ENCODE peak calls at places on chromosomes 13 and 19, in seven cellular contexts. Y is colonic mucosa, K is AG04450, M is neuronal stem cell, E is BJ, W is fibroblast of mammary gland, I is GM23338. P is an unnamed sample.

GRCh38 chr13:51644649-51645048 is 60.4 kb downstream of the WDFY2 start:
- DNase-seq in Y (no peak), K (no peak), M (no peak), E (no peak), W (peak), I (no peak), P (no peak)

GRCh38 chr13:113736258-113736731 is 22.7 kb upstream of the TMEM255B start:
- DNase-seq in Y (peak), K (no peak), M (no peak), E (no peak), W (no peak), I (no peak), P (peak)

GRCh38 chr13:113650731-113651148 is 7.3 kb downstream of the ATP4B start:
- DNase-seq in Y (no peak), K (no peak), M (no peak), E (no peak), W (no peak), I (no peak), P (no peak)

GRCh38 chr13:26325876-26326275 is 71.9 kb downstream of the CDK8 start:
- DNase-seq in Y (no peak), K (no peak), M (no peak), E (no peak), W (peak), I (no peak), P (no peak)

GRCh38 chr13:47310376-47310775 is 413.5 kb upstream of the HTR2A start:
- DNase-seq in Y (no peak), K (no peak), M (no peak), E (no peak), W (no peak), I (no peak), P (no peak)

GRCh38 chr13:44364601-44365000 is 9.0 kb upstream of the SERP2 start:
- DNase-seq in Y (no peak), K (no peak), M (peak), E (peak), W (peak), I (no peak), P (peak)

GRCh38 chr19:3243851-3244700 is 19.6 kb downstream of the CELF5 start:
- DNase-seq in Y (peak), K (peak), M (peak), E (no peak), W (peak), I (peak), P (peak)

GRCh38 chr19:15315101-15315500 is 17.2 kb downstream of the BRD4 start:
- DNase-seq in Y (no peak), K (no peak), M (no peak), E (no peak), W (no peak), I (no peak), P (no peak)

GRCh38 chr19:45682908-45683307 is 8.8 kb downstream of the SNRPD2 start:
- DNase-seq in Y (no peak), K (no peak), M (no peak), E (no peak), W (no peak), I (no peak), P (no peak)

GRCh38 chr19:53237114-53237777 is 17.4 kb downstream of the ZNF677 start:
- DNase-seq in Y (no peak), K (no peak), M (no peak), E (no peak), W (no peak), I (no peak), P (no peak)

GRCh38 chr13:48975101-48975925 is at the start of gene FNDC3A:
- DNase-seq in Y (peak), K (peak), M (no peak), E (no peak), W (peak), I (peak), P (peak)

GRCh38 chr13:79771493-79771892 is 290.5 kb downstream of the NDFIP2 start:
- DNase-seq in Y (no peak), K (no peak), M (no peak), E (no peak), W (no peak), I (no peak), P (no peak)

GRCh38 chr13:113371061-113371460 is 7.1 kb upstream of the GRTP1 start:
- DNase-seq in Y (no peak), K (no peak), M (no peak), E (no peak), W (no peak), I (no peak), P (no peak)

GRCh38 chr13:51355217-51355616 is 15.7 kb downstream of the SERPINE3 start:
- DNase-seq in Y (no peak), K (no peak), M (no peak), E (no peak), W (no peak), I (no peak), P (no peak)

GRCh38 chr13:114339779-114340534 is 25.7 kb downstream of the CHAMP1 start:
- DNase-seq in Y (peak), K (no peak), M (no peak), E (no peak), W (peak), I (peak), P (peak)

GRCh38 chr19:33740811-33741396 is 55.8 kb upstream of the KCTD15 start:
- DNase-seq in Y (peak), K (no peak), M (peak), E (no peak), W (peak), I (peak), P (peak)

GRCh38 chr13:29924951-29925350 is 74.5 kb upstream of the UBL3 start:
- DNase-seq in Y (no peak), K (no peak), M (no peak), E (no peak), W (no peak), I (no peak), P (no peak)

GRCh38 chr19:57888494-57889231 is at the start of gene ZNF814:
- DNase-seq in Y (peak), K (peak), M (peak), E (peak), W (peak), I (peak), P (peak)

GRCh38 chr19:18342090-18342632 is 1.8 kb downstream of the PGPEP1 start:
- DNase-seq in Y (no peak), K (no peak), M (no peak), E (no peak), W (no peak), I (no peak), P (no peak)

GRCh38 chr13:107210216-107211010 is 642.5 kb upstream of the ARGLU1 start:
- DNase-seq in Y (no peak), K (no peak), M (no peak), E (peak), W (peak), I (no peak), P (no peak)

GRCh38 chr13:98664924-98665637 is 87.4 kb downstream of the SLC15A1 start:
- DNase-seq in Y (no peak), K (no peak), M (no peak), E (no peak), W (peak), I (no peak), P (peak)

GRCh38 chr13:86051134-86052103 is 252.2 kb upstream of the SLITRK6 start:
- DNase-seq in Y (no peak), K (no peak), M (no peak), E (no peak), W (no peak), I (peak), P (no peak)

DNA sequence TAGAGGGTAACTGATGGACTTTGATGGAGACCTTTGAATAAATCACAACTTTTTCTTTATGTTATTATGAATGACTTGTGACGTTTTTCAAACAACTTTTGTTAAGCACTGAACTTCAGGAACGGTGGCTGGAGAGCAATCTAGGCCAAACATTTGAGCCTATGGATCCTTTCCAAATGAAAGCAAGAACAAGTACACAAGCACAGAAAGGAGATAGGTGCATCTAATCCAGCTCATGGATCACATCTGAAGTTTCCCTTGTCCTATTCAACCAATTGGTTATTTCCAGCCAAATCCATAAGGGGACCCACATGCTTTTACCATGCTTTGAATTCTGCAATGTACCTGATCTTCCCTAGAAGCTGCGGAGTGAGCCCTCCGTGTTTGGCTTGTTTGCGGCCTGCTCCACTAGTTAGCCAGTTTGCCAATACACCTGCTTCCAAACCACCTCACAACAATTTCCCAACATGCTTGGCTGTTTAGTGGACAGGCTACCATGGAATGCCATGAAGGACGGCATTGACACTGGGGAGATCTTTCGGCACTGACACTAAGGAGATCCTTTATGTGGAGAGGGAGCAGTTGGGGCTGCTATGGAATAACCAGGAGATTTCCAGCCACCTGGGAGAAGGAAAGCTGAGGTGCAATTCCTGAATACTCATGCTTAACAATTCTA is 315.9 kb downstream of the DNAJC15 start:
- DNase-seq in Y (no peak), K (no peak), M (no peak), E (no peak), W (no peak), I (no peak), P (no peak)
- H3K4me3 ChIP-seq in Y (no peak), K (no peak), M (no peak), E (no peak), W (no peak), I (no peak), P (no peak)

GRCh38 chr13:111361873-111362648 is 41.6 kb downstream of the TEX29 start:
- DNase-seq in Y (no peak), K (no peak), M (no peak), E (no peak), W (no peak), I (no peak), P (no peak)
- H3K4me3 ChIP-seq in Y (no peak), K (no peak), M (no peak), E (no peak), W (no peak), I (no peak), P (no peak)

DNA sequence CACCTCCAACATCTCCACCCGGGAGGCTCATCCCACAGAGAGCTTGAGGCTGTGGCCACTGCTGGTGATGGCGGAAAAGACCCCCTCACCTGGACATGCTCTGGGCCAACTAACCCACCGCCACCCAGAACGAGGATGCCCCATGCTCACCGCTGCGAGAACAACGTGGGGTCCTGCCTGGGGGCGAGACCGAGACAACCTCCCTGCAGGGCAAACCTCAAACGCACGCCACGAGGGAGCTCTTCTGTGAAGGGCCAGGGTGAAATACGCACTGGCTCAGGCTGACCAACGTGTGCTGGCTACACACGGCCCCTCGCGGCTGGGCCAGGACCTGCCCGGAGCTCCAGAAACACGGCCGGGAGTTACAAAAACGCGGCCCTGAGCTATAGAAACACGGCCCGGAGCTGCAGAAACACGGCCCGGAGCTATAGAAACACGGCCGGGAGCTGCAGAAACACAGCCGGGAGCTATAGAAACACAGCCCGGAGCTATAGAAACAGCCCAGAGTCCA is 19.0 kb upstream of the PLPP2 start:
- DNase-seq in Y (no peak), K (peak), M (no peak), E (no peak), W (peak), I (peak), P (peak)
- H3K4me3 ChIP-seq in Y (no peak), K (peak), M (no peak), E (no peak), W (no peak), I (no peak), P (no peak)

GRCh38 chr19:12187625-12188024 is 24.7 kb downstream of the ZNF136 start:
- DNase-seq in Y (no peak), K (no peak), M (no peak), E (no peak), W (no peak), I (no peak), P (no peak)
- H3K4me3 ChIP-seq in Y (no peak), K (no peak), M (no peak), E (no peak), W (no peak), I (no peak), P (no peak)

GRCh38 chr19:16366433-16367268 is 42.0 kb downstream of the KLF2 start:
- DNase-seq in Y (no peak), K (no peak), M (no peak), E (no peak), W (no peak), I (peak), P (no peak)
- H3K4me3 ChIP-seq in Y (no peak), K (no peak), M (no peak), E (no peak), W (no peak), I (no peak), P (no peak)

GRCh38 chr19:6711605-6712004 is 8.8 kb downstream of the C3 start:
- DNase-seq in Y (no peak), K (no peak), M (no peak), E (no peak), W (no peak), I (no peak), P (no peak)
- H3K4me3 ChIP-seq in Y (no peak), K (no peak), M (no peak), E (no peak), W (no peak), I (no peak), P (no peak)

DNA sequence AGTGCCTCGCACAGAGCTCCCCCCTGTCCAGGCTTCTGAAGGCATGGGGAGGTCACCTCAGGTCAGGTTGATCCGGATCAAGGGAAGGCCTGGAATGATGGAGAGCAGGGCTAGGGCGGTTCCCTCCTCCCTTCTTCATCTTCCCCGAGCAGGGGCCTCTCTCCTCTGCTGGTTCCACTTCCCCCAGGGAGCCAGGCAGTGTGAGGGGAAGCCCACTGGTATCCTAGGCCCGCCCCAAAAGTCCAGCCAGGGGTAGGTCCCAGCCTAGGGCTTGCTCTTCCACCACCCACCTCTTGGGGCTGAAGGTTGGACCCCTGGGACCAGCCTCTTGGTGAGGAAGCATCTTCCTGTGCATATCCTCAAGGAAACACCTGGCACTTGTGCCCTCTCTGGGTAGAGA is 16.4 kb upstream of the PRR19 start:
- DNase-seq in Y (no peak), K (no peak), M (no peak), E (no peak), W (no peak), I (no peak), P (no peak)
- H3K4me3 ChIP-seq in Y (peak), K (peak), M (peak), E (peak), W (peak), I (peak), P (no peak)